ENCODE peak calls at places on chromosomes 16 and 17, in five cellular contexts. C is kidney epithelial cell, I is cardiac muscle cell, U is endothelial cell, L is GM23338. A is an unnamed sample.

GRCh38 chr16:66936462-66936861 is 1.1 kb downstream of the CES2 start:
- DNase-seq in L (no peak), I (no peak), U (no peak), C (no peak), A (no peak)

GRCh38 chr16:66414891-66415290 is 12.2 kb upstream of the BEAN1 start:
- DNase-seq in C (no peak), U (no peak), I (no peak), L (no peak), A (no peak)

GRCh38 chr16:49354991-49355390 is 18.6 kb upstream of the C16orf78 start:
- DNase-seq in I (no peak), L (no peak), U (no peak), C (no peak), A (no peak)

GRCh38 chr17:31631759-31632158 is 227.3 kb downstream of the COPRS start:
- DNase-seq in L (no peak), C (no peak), I (no peak), U (no peak), A (no peak)

GRCh38 chr16:68790130-68790761 is 53.1 kb upstream of the TANGO6 start:
- DNase-seq in C (peak), I (no peak), U (no peak), L (peak), A (no peak)

GRCh38 chr16:83631006-83631405 is 176.8 kb upstream of the HSBP1 start:
- DNase-seq in C (no peak), L (no peak), I (no peak), U (no peak), A (no peak)

GRCh38 chr17:65039349-65039988 is 17.1 kb downstream of the GNA13 start:
- DNase-seq in I (no peak), L (no peak), C (no peak), U (no peak), A (no peak)

GRCh38 chr17:68184816-68185436 is 62.9 kb upstream of the AMZ2 start:
- DNase-seq in I (no peak), U (no peak), C (no peak), L (no peak), A (no peak)

GRCh38 chr16:14405611-14406537 is 224.2 kb downstream of the PARN start:
- DNase-seq in C (no peak), I (peak), U (peak), L (peak), A (peak)

GRCh38 chr17:5794881-5795486 is 210.7 kb upstream of the NLRP1 start:
- DNase-seq in L (no peak), I (no peak), C (no peak), U (no peak), A (no peak)

GRCh38 chr17:5797447-5797846 is 213.1 kb upstream of the NLRP1 start:
- DNase-seq in U (no peak), C (no peak), L (peak), I (no peak), A (no peak)

GRCh38 chr17:5793157-5793556 is 208.8 kb upstream of the NLRP1 start:
- DNase-seq in L (no peak), I (no peak), U (no peak), C (no peak), A (no peak)

GRCh38 chr17:5798104-5798503 is 213.8 kb upstream of the NLRP1 start:
- DNase-seq in U (no peak), L (peak), I (no peak), C (no peak), A (no peak)

GRCh38 chr17:5793899-5794298 is 209.6 kb upstream of the NLRP1 start:
- DNase-seq in L (peak), C (no peak), U (peak), I (peak), A (no peak)
- TF ChIP-seq CTCF in L (peak), C (peak), U (no peak), I (no peak), A (no peak)

DNA sequence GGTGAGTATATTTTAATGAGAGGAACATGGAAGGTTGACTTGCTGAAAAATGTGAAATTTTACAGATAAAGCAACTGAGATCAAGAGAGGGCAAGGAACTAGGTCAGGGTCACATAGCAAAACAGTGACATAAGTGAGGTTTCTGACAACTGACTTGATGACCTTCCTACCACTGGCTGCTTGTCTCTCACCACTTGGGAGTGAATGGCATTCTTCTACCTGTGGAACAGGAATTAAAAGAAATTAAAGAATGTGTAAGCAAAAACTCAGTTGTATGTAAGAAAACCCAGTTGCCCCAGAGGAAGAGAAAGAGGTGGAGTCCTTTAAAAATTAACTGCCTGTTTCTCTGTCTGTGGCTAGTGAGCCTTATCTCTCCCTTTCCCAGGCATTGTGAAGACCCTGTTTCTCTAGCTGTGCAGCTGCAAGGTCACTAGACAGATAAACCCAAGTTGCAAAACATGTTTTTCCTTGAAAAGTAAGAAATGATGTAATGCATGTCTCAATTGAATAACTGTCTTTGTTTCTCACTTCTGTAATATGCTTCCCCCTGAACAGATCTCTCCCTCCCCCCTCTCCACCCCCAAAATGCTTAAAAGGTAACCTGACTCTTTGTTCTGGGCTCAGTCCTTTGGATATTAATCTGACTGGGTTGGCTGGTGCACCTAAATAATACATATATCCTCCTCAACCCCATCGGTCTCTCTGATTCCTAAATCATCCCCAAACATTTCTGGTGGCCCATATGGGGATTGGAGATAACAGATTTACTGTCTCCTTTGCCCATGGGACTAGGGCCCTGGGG is 23.4 kb downstream of the ACSM1 start:
- DNase-seq in L (no peak), U (no peak), I (no peak), C (no peak), A (peak)
- TF ChIP-seq CTCF in L (no peak), U (no peak), I (no peak), C (no peak), A (no peak)

GRCh38 chr17:16962804-16963203 is 9.1 kb downstream of the TNFRSF13B start:
- DNase-seq in C (no peak), U (no peak), L (peak), I (no peak), A (peak)
- TF ChIP-seq CTCF in C (no peak), U (no peak), L (no peak), I (no peak), A (no peak)

DNA sequence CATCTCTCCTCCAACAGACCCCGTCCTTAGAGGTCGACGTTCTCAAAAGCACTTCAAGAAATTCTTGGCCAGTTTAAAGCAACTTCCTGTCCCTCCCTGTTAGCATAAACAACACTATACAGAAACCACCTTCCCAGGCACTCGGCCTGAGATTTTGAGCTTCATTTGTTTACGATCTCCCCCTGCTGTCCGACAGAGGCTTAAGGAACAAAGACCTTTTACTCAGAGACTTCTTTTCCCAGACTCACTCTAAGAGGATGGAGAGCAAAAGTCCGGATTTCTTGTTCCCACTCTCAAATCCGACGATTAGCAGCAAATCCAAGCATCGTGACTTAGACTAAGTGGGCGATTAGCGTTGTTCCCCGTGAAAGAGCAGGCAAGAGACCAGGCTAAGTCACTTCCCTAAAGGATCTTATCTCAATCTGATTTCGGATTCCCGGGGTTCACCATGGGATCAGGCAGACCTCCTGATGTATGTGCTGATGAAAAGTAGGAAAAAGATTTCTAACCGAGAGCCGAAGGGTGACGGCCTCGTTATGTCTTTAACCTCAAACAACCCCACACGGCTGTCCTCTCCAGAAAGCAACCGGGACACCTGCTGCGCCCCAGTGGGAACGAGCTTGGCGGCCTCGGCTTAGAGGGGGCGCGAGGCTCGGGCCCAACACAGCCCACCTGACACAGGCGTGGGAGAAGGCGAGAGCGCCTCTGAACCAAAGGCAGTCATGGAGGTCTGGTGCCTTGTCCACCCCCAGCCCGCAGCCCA is 591 bp downstream of the INPP5K start:
- DNase-seq in C (peak), I (peak), L (peak), U (peak), A (peak)
- TF ChIP-seq CTCF in C (peak), I (peak), L (peak), U (peak), A (peak)

GRCh38 chr16:12228607-12229499 is 252.3 kb downstream of the SNX29 start:
- DNase-seq in U (peak), C (no peak), I (peak), L (peak), A (peak)
- TF ChIP-seq CTCF in U (peak), C (peak), I (peak), L (peak), A (peak)

GRCh38 chr17:57552114-57552601 is 192.9 kb downstream of the CCDC182 start:
- DNase-seq in C (no peak), L (peak), U (peak), I (peak), A (peak)
- TF ChIP-seq CTCF in C (peak), L (peak), U (peak), I (peak), A (peak)

GRCh38 chr16:86248325-86248905 is 261.9 kb upstream of the FOXF1 start:
- DNase-seq in C (no peak), I (no peak), L (no peak), U (no peak), A (no peak)

GRCh38 chr16:86256995-86257394 is 253.3 kb upstream of the FOXF1 start:
- DNase-seq in L (no peak), I (no peak), C (no peak), U (no peak), A (no peak)

GRCh38 chr16:86251682-86252081 is 258.6 kb upstream of the FOXF1 start:
- DNase-seq in U (no peak), L (no peak), I (no peak), C (no peak), A (no peak)

GRCh38 chr16:86249631-86250030 is 260.7 kb upstream of the FOXF1 start:
- DNase-seq in C (no peak), U (no peak), I (no peak), L (no peak), A (no peak)

DNA sequence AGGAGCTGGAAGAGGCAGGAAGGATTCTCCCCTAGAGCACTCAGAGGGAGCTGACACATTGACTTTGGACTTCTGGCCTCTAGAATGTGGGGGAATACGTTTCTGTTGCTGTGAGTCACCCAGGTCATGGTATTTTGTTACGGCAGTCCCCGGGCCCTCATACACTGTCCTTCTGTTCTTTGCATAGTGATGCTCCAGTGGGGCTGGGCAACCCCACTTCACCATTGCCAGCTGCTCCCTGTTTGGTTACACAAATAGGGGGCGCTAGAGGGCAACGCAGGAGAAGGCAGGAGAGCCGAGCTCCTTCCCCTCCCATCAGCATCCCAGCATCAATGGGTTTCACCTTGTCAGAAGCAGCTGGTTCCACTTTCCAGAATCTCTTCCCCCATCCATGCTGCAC is 257.7 kb upstream of the FOXF1 start:
- DNase-seq in I (peak), L (peak), C (no peak), U (peak), A (peak)
- TF ChIP-seq CTCF in I (peak), L (peak), C (peak), U (peak), A (no peak)

DNA sequence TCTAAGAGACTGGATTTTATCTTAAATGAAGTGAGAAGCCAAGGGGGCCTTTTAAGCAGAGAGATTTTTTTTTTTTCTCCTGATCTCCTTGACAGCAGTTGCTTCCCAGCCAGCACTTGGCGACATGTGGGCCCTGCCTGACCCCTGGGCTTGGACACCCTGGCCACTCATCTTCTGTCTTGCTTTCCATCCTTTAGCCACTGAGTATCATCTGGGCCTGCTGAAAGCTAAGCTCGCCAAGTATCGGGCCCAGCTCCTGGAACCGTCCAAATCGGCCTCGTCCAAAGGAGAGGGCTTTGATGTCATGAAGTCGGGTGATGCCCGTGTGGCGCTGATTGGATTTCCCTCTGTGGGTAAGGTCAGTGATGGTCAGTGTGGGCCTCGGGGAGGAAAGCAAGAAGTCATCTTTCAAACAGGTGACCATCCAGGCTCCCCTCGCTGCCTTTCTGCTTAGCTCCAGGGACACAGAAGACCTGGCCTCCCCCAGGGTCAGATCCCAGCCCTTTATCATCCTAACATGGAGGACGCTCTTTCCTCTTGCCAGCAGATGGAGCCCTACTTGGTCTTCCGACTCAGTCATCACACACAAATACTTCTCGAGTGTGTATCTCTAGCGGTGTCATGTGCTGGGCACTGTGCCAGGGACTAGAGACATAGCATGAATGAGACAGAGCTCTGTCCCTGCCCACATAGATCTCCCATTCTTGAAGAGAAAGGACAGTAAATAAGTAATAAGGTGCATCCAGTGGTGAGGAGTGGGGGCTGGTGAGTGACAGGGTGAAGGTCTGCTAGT is 6.1 kb downstream of the DRG2 start:
- DNase-seq in U (no peak), L (peak), C (no peak), I (peak), A (peak)
- TF ChIP-seq CTCF in U (no peak), L (peak), C (peak), I (peak), A (no peak)

GRCh38 chr16:75593825-75594820 is 27.9 kb downstream of the GABARAPL2 start:
- DNase-seq in I (no peak), L (peak), U (peak), C (no peak), A (no peak)
- TF ChIP-seq CTCF in I (no peak), L (no peak), U (no peak), C (no peak), A (no peak)

A was measured in testis.